ENCODE peak calls at places on chromosomes 2 and 18, in four cellular contexts. R is H1, O is K562, Y is A549. A is an unnamed sample.

GRCh38 chr2:205511666-205512065 is 170.6 kb upstream of the NRP2 start:
- DNase-seq in R (no peak), O (no peak), Y (no peak), A (no peak)

GRCh38 chr18:78770149-78771139 is 209.2 kb upstream of the SALL3 start:
- DNase-seq in R (no peak), O (no peak), Y (no peak), A (no peak)

GRCh38 chr18:10454800-10455550 is 540 bp downstream of the APCDD1 start:
- DNase-seq in R (peak), O (no peak), Y (peak), A (no peak)

GRCh38 chr2:221563601-221564000 is 8.5 kb downstream of the EPHA4 start:
- DNase-seq in R (no peak), O (no peak), Y (no peak), A (no peak)

GRCh38 chr2:108315408-108316193 is 26.9 kb downstream of the SULT1C2 start:
- DNase-seq in R (no peak), O (no peak), Y (no peak), A (peak)

GRCh38 chr18:22422909-22423548 is 5.3 kb upstream of the CTAGE1 start:
- DNase-seq in R (no peak), O (no peak), Y (no peak), A (no peak)

GRCh38 chr2:9594361-9595063 is 36.3 kb downstream of the YWHAQ start:
- DNase-seq in R (no peak), O (peak), Y (peak), A (peak)

GRCh38 chr2:119760237-119760807 is 600 bp downstream of the PTPN4 start:
- DNase-seq in R (peak), O (no peak), Y (no peak), A (peak)

GRCh38 chr18:60082790-60083189 is 183.0 kb downstream of the PMAIP1 start:
- DNase-seq in R (no peak), O (no peak), Y (no peak), A (no peak)

GRCh38 chr18:76232813-76233212 is 262.2 kb downstream of the ZNF516 start:
- DNase-seq in R (no peak), O (no peak), Y (no peak), A (no peak)

GRCh38 chr2:241816431-241817121 is 7.6 kb downstream of the NEU4 start:
- DNase-seq in R (no peak), O (no peak), Y (no peak), A (no peak)

GRCh38 chr18:34222025-34222395 is 2.7 kb downstream of the NOL4 start:
- DNase-seq in R (peak), O (no peak), Y (no peak), A (no peak)

GRCh38 chr2:214649440-214650205 is 159.9 kb downstream of the BARD1 start:
- DNase-seq in R (no peak), O (no peak), Y (no peak), A (no peak)

GRCh38 chr2:232264081-232264480 is 114.5 kb upstream of the ALPP start:
- DNase-seq in R (no peak), O (no peak), Y (no peak), A (no peak)

GRCh38 chr2:20042531-20042930 is 8.9 kb downstream of the LAPTM4A start:
- DNase-seq in R (no peak), O (no peak), Y (no peak), A (no peak)

GRCh38 chr2:9370746-9371145 is 52.6 kb downstream of the ITGB1BP1 start:
- DNase-seq in R (no peak), O (no peak), Y (no peak), A (no peak)

GRCh38 chr18:25287096-25287495 is 64.9 kb downstream of the ZNF521 start:
- DNase-seq in R (no peak), O (no peak), Y (no peak), A (no peak)

GRCh38 chr18:21264651-21265050 is 22.6 kb downstream of the GREB1L start:
- DNase-seq in R (no peak), O (no peak), Y (no peak), A (peak)

GRCh38 chr18:48715651-48716354 is 177.0 kb downstream of the CTIF start:
- DNase-seq in R (no peak), O (no peak), Y (no peak), A (no peak)

GRCh38 chr2:11537951-11538350 is 4.1 kb downstream of the GREB1 start:
- DNase-seq in R (no peak), O (no peak), Y (no peak), A (no peak)

GRCh38 chr2:30979822-30980245 is 158.4 kb downstream of the GALNT14 start:
- DNase-seq in R (no peak), O (no peak), Y (peak), A (no peak)

GRCh38 chr2:138787053-138787666 is 7.0 kb upstream of the NXPH2 start:
- DNase-seq in R (no peak), O (peak), Y (no peak), A (peak)

GRCh38 chr2:105261061-105261460 is 19.5 kb downstream of the GPR45 start:
- DNase-seq in R (no peak), O (peak), Y (no peak), A (no peak)

GRCh38 chr2:231051116-231051515 is 5.6 kb upstream of the PSMD1 start:
- DNase-seq in R (no peak), O (no peak), Y (no peak), A (peak)

GRCh38 chr2:216773072-216773471 is 77.7 kb upstream of the IGFBP5 start:
- DNase-seq in R (no peak), O (peak), Y (no peak), A (no peak)

GRCh38 chr18:31274915-31275314 is 43.0 kb upstream of the DSG1 start:
- DNase-seq in R (no peak), O (no peak), Y (peak), A (peak)

GRCh38 chr2:177403822-177404221 is 11.2 kb downstream of the AGPS start:
- DNase-seq in R (no peak), O (no peak), Y (no peak), A (no peak)

DNA sequence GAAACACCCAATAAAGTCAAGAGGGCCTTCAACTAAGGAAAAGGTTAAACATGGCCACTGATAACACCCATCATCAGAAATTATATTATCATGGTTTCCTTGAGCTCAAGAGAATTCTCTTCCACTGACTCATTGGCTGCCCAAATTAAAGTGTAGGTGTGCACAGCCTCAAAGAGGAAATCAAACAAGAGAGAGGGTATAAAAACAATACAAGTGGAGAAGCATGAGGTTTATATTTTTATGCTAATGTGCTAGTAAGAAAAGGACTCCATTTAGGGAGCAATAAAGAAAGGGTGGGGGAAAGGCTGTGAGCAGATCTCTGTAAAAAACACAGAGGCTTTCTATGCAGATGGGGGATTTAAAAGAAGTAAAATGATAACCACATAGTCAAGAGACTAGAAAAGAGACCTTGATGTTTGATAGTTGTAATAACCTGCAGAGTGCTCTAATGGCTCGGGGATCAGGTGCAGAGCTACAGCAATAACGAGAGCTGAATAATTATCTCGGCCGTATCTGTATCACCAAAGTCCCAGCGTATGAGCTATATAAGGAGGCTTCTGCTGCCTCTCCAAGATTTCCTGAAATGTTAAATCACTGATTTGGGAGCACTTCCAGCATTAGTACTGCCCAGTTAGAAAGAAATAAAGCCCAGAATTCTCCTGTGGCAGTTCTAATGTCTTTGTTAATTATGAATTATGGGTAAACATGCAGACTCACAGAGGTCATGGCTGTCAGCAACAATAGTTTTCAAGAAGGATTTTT is 168.6 kb upstream of the VRK2 start:
- DNase-seq in R (no peak), O (no peak), Y (no peak), A (no peak)
- TF ChIP-seq RNF2 in R (no peak), O (no peak), Y (no peak), A (no peak)

DNA sequence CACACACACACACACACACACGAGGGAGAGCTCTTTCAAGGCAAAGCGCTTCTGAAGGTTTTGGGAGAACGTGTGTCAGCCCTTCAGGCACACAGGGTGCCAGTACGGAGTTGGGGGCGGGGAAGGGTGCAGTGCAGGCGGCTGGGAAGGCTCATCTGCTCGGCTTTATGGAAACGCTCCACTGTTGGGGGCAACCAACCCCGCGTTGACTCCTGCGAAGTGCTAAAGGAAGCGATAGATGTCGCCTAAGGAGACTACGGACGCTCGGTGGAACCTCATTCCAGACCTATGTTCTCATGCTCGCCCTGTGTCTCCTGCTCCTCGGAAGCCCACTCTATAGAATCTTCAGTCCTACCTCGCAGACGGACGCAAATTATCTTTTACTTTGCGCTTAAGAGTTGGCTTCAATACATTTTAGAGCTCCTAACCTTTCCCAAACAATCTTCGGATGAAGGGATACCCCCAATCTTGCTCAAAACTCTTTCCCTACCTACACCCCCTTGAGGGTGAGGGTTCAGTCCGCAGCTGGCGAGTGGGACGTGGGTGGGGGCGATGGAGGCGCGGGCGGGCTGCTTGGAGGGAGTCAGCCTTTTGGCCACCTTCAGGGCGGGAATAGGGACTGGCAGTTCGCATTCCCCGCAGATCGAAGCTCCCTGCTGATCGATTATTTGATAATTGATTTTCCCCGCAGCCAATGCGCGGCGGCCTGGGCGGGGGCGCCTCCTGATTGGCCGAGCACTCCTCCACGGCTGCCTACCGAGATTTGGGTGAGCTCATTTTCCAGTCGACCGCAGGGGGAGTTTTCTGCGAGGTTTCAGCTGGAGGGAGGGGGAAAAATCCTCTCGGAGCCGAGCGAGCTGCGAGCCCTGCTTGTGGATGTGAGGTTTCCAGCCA is 1.9 kb upstream of the MEIS1 start:
- DNase-seq in R (peak), O (peak), Y (peak), A (peak)
- TF ChIP-seq RNF2 in R (no peak), O (peak), Y (no peak), A (no peak)

GRCh38 chr2:142533083-142533482 is 344.4 kb upstream of the KYNU start:
- DNase-seq in R (no peak), O (no peak), Y (no peak), A (no peak)
- TF ChIP-seq RNF2 in R (no peak), O (no peak), Y (no peak), A (no peak)

DNA sequence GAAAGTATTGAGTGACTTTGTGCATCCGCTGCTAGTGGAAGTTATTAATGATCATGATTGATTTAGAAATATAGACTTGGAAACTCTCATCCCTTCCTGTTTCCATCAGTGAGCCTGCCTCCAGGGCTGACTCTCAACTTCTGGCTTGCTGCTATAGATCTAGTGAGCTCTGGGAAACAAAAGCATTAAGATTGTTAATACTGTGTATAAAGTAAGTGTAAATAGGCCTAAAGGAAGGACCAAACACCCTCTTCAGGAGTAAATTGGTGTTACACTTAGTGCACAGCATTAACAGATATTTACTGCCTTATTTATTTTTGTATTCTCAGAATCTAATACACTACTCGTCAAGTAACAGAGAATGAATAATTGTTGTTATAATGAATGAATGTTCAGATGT is 285.6 kb downstream of the THSD7B start:
- DNase-seq in R (no peak), O (no peak), Y (no peak), A (no peak)
- TF ChIP-seq RNF2 in R (no peak), O (no peak), Y (no peak), A (no peak)

A was measured in HepG2.